ENCODE peak calls at places on chromosomes 6 and 20, in ten cellular contexts. K is NCI-H524, Z is dermis microvascular lymphatic vessel endothelial cell, A is body of pancreas, O is NCI-H1092, T is activated gamma-delta T cell treated with Interleukin-2 at 50 U/mL for 16 hours, G is skeletal muscle cell, P is A172, V is AG20443, E is activated T-helper 1 cell treated with Interleukin-2 at 50 U/mL for 16 hours. F is an unnamed sample.

GRCh38 chr20:63534427-63534830 is 2.7 kb downstream of the PTK6 start:
- DNase-seq in K (no peak), Z (no peak), A (no peak), O (no peak), T (no peak), G (no peak), P (no peak), V (no peak), E (no peak), F (no peak)

GRCh38 chr6:13763740-13764381 is 50.5 kb downstream of the MCUR1 start:
- DNase-seq in K (no peak), Z (no peak), A (no peak), O (no peak), T (no peak), G (no peak), P (no peak), V (no peak), E (no peak), F (no peak)

GRCh38 chr20:45463709-45464108 is 5.8 kb upstream of the WFDC2 start:
- DNase-seq in K (no peak), Z (no peak), A (no peak), O (no peak), T (no peak), G (no peak), P (no peak), V (no peak), E (no peak), F (no peak)

GRCh38 chr6:136525586-136526195 is 24.5 kb downstream of the MAP7 start:
- DNase-seq in K (no peak), Z (no peak), A (no peak), O (no peak), T (no peak), G (no peak), P (no peak), V (no peak), E (no peak), F (no peak)

GRCh38 chr6:209432-210103 is 82.7 kb upstream of the DUSP22 start:
- DNase-seq in K (no peak), Z (no peak), A (no peak), O (no peak), T (no peak), G (no peak), P (no peak), V (no peak), E (peak), F (no peak)

GRCh38 chr6:126897779-126898178 is 220.7 kb upstream of the RSPO3 start:
- DNase-seq in K (no peak), Z (no peak), A (no peak), O (no peak), T (no peak), G (no peak), P (no peak), V (no peak), E (no peak), F (no peak)

GRCh38 chr20:6636209-6637159 is 131.0 kb upstream of the BMP2 start:
- DNase-seq in K (peak), Z (peak), A (peak), O (peak), T (no peak), G (peak), P (peak), V (peak), E (no peak), F (peak)

GRCh38 chr6:15493437-15494168 is 169.2 kb downstream of the DTNBP1 start:
- DNase-seq in K (peak), Z (no peak), A (no peak), O (no peak), T (no peak), G (no peak), P (peak), V (no peak), E (no peak), F (no peak)

GRCh38 chr6:24936641-24937317 is 1.0 kb upstream of the RIPOR2 start:
- DNase-seq in K (no peak), Z (no peak), A (no peak), O (no peak), T (peak), G (no peak), P (no peak), V (no peak), E (peak), F (no peak)

GRCh38 chr6:129865013-129865412 is 3.9 kb upstream of the TMEM244 start:
- DNase-seq in K (no peak), Z (no peak), A (no peak), O (no peak), T (no peak), G (no peak), P (no peak), V (no peak), E (no peak), F (no peak)

GRCh38 chr6:133623065-133623464 is 265.8 kb upstream of the TCF21 start:
- DNase-seq in K (no peak), Z (no peak), A (no peak), O (no peak), T (no peak), G (peak), P (no peak), V (peak), E (no peak), F (no peak)

GRCh38 chr6:2725999-2726567 is 24.6 kb downstream of the MYLK4 start:
- DNase-seq in K (no peak), Z (no peak), A (no peak), O (no peak), T (no peak), G (peak), P (peak), V (peak), E (no peak), F (peak)

GRCh38 chr6:1841131-1841530 is 231.4 kb downstream of the FOXC1 start:
- DNase-seq in K (no peak), Z (no peak), A (no peak), O (no peak), T (no peak), G (no peak), P (no peak), V (no peak), E (no peak), F (no peak)

F was measured in pulmonary artery endothelial cell.